ENCODE peak calls at places on chromosomes 6 and 20, in five cellular contexts. A, N, R, O and H are unnamed samples.

GRCh38 chr6:31597006-31597405 is 4.2 kb upstream of the NCR3 start:
- DNase-seq in N (no peak), R (no peak), A (no peak), O (peak; percentile 72), H (no peak)

GRCh38 chr20:642398-643174 is 10.4 kb downstream of the SRXN1 start:
- DNase-seq in A (no peak), O (peak; percentile 49), R (no peak), N (peak; percentile 58), H (no peak)

GRCh38 chr20:31517373-31517772 is 3.1 kb downstream of the HM13 start:
- DNase-seq in O (peak; percentile 45), N (no peak), A (no peak), R (peak; percentile 49), H (peak; percentile 40)

GRCh38 chr6:105803439-105803838 is 282.7 kb upstream of the PRDM1 start:
- DNase-seq in O (no peak), A (no peak), N (no peak), R (no peak), H (no peak)

GRCh38 chr6:56199956-56200355 is 47.4 kb downstream of the COL21A1 start:
- DNase-seq in A (no peak), R (no peak), O (no peak), N (no peak), H (no peak)

GRCh38 chr20:64057628-64058498 is 5.1 kb upstream of the TCEA2 start:
- DNase-seq in N (peak; percentile 46), O (peak; percentile 91), R (peak; percentile 63), A (peak; percentile 82), H (peak; percentile 81)

GRCh38 chr6:25022140-25022553 is 86.4 kb upstream of the RIPOR2 start:
- DNase-seq in N (no peak), A (no peak), O (no peak), R (no peak), H (no peak)

GRCh38 chr20:33686008-33686983 is at the start of gene E2F1:
- DNase-seq in R (peak; percentile 89), O (peak; percentile 98), N (peak; percentile 93), A (peak; percentile 97), H (peak; percentile 97)

GRCh38 chr6:27156874-27157460 is 90.5 kb upstream of the PRSS16 start:
- DNase-seq in A (no peak), N (no peak), R (no peak), O (no peak), H (no peak)

GRCh38 chr6:126444874-126445273 is 105.0 kb downstream of the CENPW start:
- DNase-seq in A (no peak), N (no peak), O (no peak), R (no peak), H (no peak)

GRCh38 chr6:7628915-7629314 is 38.9 kb downstream of the SNRNP48 start:
- DNase-seq in A (no peak), N (no peak), O (no peak), R (no peak), H (no peak)

GRCh38 chr6:119322715-119323350 is 26.7 kb downstream of the MAN1A1 start:
- DNase-seq in O (no peak), A (no peak), N (no peak), R (no peak), H (no peak)

GRCh38 chr6:122995930-122996796 is at the start of gene CLVS2:
- DNase-seq in N (no peak), O (no peak), R (no peak), A (peak; percentile 64), H (no peak)

GRCh38 chr20:46174469-46175126 is 56.5 kb downstream of the CD40 start:
- DNase-seq in N (peak; percentile 52), A (peak; percentile 72), R (peak; percentile 69), O (peak; percentile 81), H (peak; percentile 74)

GRCh38 chr6:4485735-4486134 is 290.5 kb upstream of the CDYL start:
- DNase-seq in O (no peak), A (no peak), R (no peak), N (no peak), H (no peak)

GRCh38 chr6:4487538-4487937 is 288.7 kb upstream of the CDYL start:
- DNase-seq in O (no peak), R (no peak), N (no peak), A (no peak), H (no peak)

GRCh38 chr6:4489538-4489937 is 286.7 kb upstream of the CDYL start:
- DNase-seq in N (no peak), A (no peak), O (no peak), R (no peak), H (no peak)

GRCh38 chr6:4488389-4488788 is 287.8 kb upstream of the CDYL start:
- DNase-seq in A (no peak), R (no peak), O (no peak), N (no peak), H (no peak)

GRCh38 chr6:4486543-4487319 is 289.5 kb upstream of the CDYL start:
- DNase-seq in O (no peak), R (no peak), N (no peak), A (no peak), H (no peak)
- TF ChIP-seq CTCF in O (no peak), R (no peak), N (no peak), A (no peak), H (no peak)

DNA sequence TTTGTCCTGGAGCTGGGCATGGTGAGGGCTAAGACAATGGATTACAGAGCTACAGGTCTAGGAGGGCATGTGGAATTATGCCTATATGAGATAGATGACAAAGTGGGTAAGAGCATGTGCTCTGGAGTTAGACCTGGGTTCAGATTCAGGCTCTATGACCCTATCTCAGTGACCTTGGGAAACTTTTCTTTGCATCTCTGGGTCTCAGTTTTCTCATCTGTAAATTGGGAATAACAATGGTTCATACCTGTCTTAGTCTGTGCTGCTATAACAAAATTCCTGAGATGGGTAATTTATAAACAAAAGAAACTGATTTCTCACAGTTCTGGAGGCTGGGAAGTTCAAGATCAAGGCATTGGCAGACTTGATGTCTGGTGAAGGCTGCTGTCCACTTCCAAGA is 30.3 kb downstream of the PPARD start:
- DNase-seq in R (no peak), A (no peak), N (no peak), O (no peak), H (no peak)
- TF ChIP-seq EP300 in R (no peak), A (no peak), N (no peak), O (no peak), H (no peak)

DNA sequence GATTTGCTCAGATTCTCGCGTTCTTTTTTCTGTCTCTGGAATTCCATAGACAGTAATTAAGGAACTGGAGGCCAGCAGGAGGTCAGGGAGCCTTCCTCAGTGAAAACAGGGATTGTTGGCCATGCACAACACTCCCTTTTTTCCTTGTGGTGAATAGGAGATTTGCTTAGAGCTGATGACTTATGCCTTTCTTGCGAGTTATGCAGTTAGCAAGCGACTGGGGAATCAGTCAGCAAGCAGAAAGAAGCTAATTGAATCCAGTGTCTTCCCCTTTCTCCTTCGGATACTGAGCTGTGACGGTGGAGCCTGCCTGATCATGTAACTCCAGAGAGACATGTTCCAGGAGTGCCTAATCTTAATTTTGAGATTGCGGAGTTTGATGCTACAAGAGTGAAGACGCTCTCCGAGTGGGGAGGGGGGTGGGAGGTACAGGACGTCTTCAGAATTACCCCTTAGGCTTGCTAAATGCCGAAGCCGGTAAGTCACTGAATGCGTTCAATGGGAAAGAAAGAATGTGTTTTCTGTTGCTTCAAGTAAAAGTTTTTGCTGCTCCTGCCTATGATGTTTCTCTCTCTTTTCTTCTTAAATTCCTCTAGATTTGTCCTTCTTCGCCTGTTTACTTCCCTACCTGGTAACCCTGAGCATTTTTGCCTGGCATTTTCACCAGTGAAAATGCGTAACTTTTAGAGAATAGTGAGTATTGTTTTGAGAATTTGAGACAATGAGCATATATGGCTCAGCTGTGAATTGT is 165.9 kb downstream of the SASH1 start:
- DNase-seq in O (no peak), A (no peak), R (no peak), N (no peak), H (no peak)
- TF ChIP-seq CTCF in O (no peak), A (no peak), R (peak; percentile 38), N (no peak), H (no peak)

DNA sequence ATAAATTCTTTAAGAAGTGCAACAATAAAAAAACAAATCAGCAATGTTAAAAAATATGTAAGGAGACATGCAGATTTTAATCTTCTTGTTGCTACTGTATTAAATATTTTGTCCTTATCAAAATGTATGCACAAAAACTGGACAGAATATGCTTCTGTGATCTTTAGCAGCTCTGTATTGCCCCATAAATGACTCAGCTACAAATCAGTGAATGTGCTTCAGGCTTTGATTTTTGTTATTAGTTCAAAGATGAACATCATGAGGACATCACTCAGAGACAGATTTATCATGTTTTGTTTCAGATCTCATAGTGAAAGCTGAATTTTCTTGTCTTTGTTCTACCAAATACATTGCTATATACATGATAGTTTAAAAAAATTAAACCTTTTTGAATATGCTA is 312.4 kb downstream of the GRIK2 start:
- DNase-seq in A (no peak), R (no peak), N (no peak), O (no peak), H (no peak)
- TF ChIP-seq EP300 in A (no peak), R (no peak), N (no peak), O (no peak), H (no peak)

DNA sequence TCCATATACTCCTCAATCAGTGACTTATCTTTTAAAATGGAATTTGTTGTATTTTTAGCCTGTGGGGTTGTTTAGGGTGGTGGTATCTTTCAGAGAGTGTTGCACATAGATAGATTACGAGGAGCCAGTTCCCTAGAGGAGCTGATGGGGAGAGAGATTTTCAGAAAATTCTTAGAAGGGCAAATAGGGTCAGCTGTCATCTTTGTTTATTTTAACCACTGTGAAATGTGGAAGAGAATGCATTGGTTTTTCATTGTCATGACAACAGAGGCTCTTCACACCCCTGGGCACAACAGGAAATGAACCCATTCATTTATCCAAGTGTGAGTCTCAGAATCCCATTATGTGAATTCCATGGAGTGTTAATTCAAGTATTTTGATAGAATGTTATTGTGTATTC is 188.4 kb downstream of the JARID2 start:
- DNase-seq in A (no peak), O (peak; percentile 29), R (no peak), N (no peak), H (no peak)
- TF ChIP-seq CTCF in A (no peak), O (no peak), R (no peak), N (no peak), H (no peak)

GRCh38 chr6:33840064-33840926 is 36.5 kb upstream of the MLN start:
- DNase-seq in O (peak; percentile 93), N (peak; percentile 24), R (peak; percentile 38), A (no peak), H (peak; percentile 11)
- TF ChIP-seq EP300 in O (peak; percentile 90), N (no peak), R (no peak), A (no peak), H (no peak)

DNA sequence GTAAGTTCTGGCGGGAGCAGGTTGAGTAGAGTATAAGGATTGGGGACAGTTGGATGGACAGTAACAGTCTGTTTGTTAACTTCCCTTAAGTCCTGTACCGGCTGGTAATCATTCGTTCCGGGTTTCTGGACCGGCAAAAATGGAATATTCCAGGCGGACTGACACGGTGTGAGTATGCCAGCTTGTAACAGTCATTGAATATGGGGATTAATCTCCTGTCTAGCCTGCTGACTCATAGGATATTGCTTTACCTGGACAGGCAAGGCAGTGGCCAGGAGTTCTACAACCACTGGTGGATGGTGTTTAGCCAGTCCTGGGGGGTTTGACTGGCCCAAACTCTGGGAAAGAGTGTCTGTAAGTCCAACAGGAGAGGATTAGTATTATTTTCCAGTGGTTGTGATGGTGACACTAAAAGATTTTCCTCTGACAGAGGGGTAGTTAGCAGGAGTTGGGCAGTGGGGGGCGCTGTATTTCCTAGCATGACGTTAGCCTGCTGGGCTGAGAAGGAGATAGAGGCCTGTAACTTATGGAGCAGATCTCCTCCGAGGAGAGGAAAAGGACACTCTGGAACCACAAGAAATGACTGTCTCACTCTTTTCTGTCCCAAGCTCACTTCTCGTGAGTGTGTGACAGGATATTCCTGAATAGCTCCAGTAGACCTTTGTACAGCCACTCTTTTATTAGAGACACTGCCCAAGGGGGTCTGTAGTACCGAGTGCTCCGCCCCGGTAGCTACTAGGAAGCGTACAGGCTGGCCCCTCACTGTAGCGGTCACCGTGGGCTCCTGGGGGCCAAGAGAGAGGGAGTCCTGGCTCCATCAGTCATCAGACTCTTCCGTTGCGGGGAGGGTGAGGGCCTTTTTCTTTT is 152.2 kb downstream of the TRIM27 start:
- DNase-seq in R (no peak), A (no peak), N (no peak), O (peak; percentile 66), H (no peak)
- TF ChIP-seq CTCF in R (no peak), A (no peak), N (no peak), O (peak; percentile 90), H (no peak)